ENCODE peak calls at places on chromosome 11, in six cellular contexts. T, M, R, G, X and V are unnamed samples.

GRCh38 chr11:116910378-116910777 is 73.0 kb upstream of the APOA1 start:
- DNase-seq in G (no peak), R (no peak), M (no peak), T (no peak), X (no peak), V (no peak)

GRCh38 chr11:70381872-70382842 is 16.2 kb upstream of the CTTN start:
- DNase-seq in T (peak; percentile 69), X (no peak), R (peak; percentile 49), M (no peak), G (no peak), V (no peak)

GRCh38 chr11:61896665-61897386 is 5.5 kb upstream of the FADS3 start:
- DNase-seq in X (no peak), T (no peak), G (no peak), R (no peak), M (no peak), V (no peak)

GRCh38 chr11:44942029-44942710 is 8.5 kb downstream of the TP53I11 start:
- DNase-seq in T (no peak), R (no peak), X (no peak), G (no peak), M (no peak), V (no peak)

GRCh38 chr11:70270877-70271634 is 566 bp downstream of the PPFIA1 start:
- DNase-seq in G (peak; percentile 37), T (peak; percentile 58), M (no peak), R (peak; percentile 84), X (peak; percentile 85), V (no peak)

GRCh38 chr11:92149996-92150395 is 74.6 kb upstream of the FAT3 start:
- DNase-seq in X (no peak), R (peak; percentile 36), T (no peak), M (no peak), G (no peak), V (no peak)

GRCh38 chr11:71355266-71355665 is 92.9 kb downstream of the DHCR7 start:
- DNase-seq in X (no peak), R (no peak), M (no peak), T (no peak), G (no peak), V (no peak)

GRCh38 chr11:79367844-79368243 is 73.0 kb downstream of the TENM4 start:
- DNase-seq in R (no peak), M (no peak), T (no peak), X (no peak), G (no peak), V (no peak)

GRCh38 chr11:58958500-58958899 is 19.2 kb downstream of the GLYATL1 start:
- DNase-seq in X (peak; percentile 24), T (no peak), M (peak; percentile 12), R (peak; percentile 73), G (peak; percentile 23), V (no peak)

GRCh38 chr11:62732830-62733229 is 4.5 kb downstream of the TTC9C start:
- DNase-seq in T (no peak), M (no peak), G (peak; percentile 43), R (peak; percentile 55), X (no peak), V (no peak)

GRCh38 chr11:68002943-68003845 is 703 bp downstream of the UNC93B1 start:
- DNase-seq in R (peak; percentile 70), X (peak; percentile 70), T (no peak), M (no peak), G (no peak), V (no peak)

GRCh38 chr11:121249039-121249663 is 43.4 kb upstream of the SC5D start:
- DNase-seq in T (peak; percentile 31), X (peak; percentile 64), G (peak; percentile 23), R (peak; percentile 77), M (peak; percentile 24), V (peak; percentile 17)

GRCh38 chr11:17468094-17468493 is 8.6 kb downstream of the ABCC8 start:
- DNase-seq in G (no peak), R (no peak), T (no peak), X (no peak), M (no peak), V (no peak)

GRCh38 chr11:20131744-20132666 is 28.3 kb downstream of the DBX1 start:
- DNase-seq in R (peak; percentile 88), T (peak; percentile 74), X (peak; percentile 47), G (peak; percentile 35), M (no peak), V (no peak)

GRCh38 chr11:75513250-75513649 is 12.5 kb downstream of the GDPD5 start:
- DNase-seq in T (peak; percentile 38), M (no peak), G (no peak), X (no peak), R (no peak), V (no peak)

GRCh38 chr11:107157809-107158187 is 139.5 kb upstream of the GUCY1A2 start:
- DNase-seq in G (peak; percentile 4), R (no peak), X (no peak), M (no peak), T (no peak), V (no peak)

GRCh38 chr11:14577835-14578529 is 57.8 kb upstream of the PSMA1 start:
- DNase-seq in R (no peak), T (no peak), M (no peak), G (no peak), X (no peak), V (no peak)

GRCh38 chr11:123061403-123062157 is at the start of gene HSPA8:
- DNase-seq in R (peak; percentile 38), M (no peak), T (no peak), X (peak; percentile 36), G (peak; percentile 46), V (no peak)

GRCh38 chr11:44627911-44628729 is 62.7 kb downstream of the CD82 start:
- DNase-seq in T (no peak), R (no peak), X (peak; percentile 92), G (no peak), M (no peak), V (no peak)

GRCh38 chr11:117045196-117045595 is 53.0 kb downstream of the SIK3 start:
- DNase-seq in R (peak; percentile 34), X (no peak), M (no peak), T (no peak), G (no peak), V (no peak)

GRCh38 chr11:35145249-35145648 is 6.3 kb downstream of the CD44 start:
- DNase-seq in T (no peak), M (no peak), X (no peak), R (no peak), G (no peak), V (no peak)

GRCh38 chr11:46271875-46272815 is 5.3 kb upstream of the CREB3L1 start:
- DNase-seq in R (no peak), T (no peak), X (no peak), M (no peak), G (no peak), V (no peak)

GRCh38 chr11:62592216-62592815 is 993 bp upstream of the TUT1 start:
- DNase-seq in M (no peak), G (no peak), R (no peak), T (no peak), X (no peak), V (no peak)

GRCh38 chr11:32259641-32260081 is 168.8 kb downstream of the RCN1 start:
- DNase-seq in T (no peak), X (no peak), G (no peak), R (no peak), M (no peak), V (no peak)

GRCh38 chr11:46238078-46238966 is 39.1 kb upstream of the CREB3L1 start:
- DNase-seq in R (peak; percentile 79), M (no peak), X (peak; percentile 87), T (peak; percentile 60), G (no peak), V (no peak)

GRCh38 chr11:9607511-9607899 is 34.0 kb downstream of the WEE1 start:
- DNase-seq in G (peak; percentile 50), T (no peak), M (no peak), X (no peak), R (peak; percentile 64), V (no peak)

GRCh38 chr11:9613118-9613829 is 39.8 kb downstream of the WEE1 start:
- DNase-seq in R (peak; percentile 98), G (peak; percentile 94), M (peak; percentile 92), X (peak; percentile 87), T (peak; percentile 97), V (peak; percentile 100)

GRCh38 chr11:9609002-9609759 is 35.7 kb downstream of the WEE1 start:
- DNase-seq in X (no peak), G (no peak), T (no peak), R (no peak), M (no peak), V (no peak)

GRCh38 chr11:9606799-9607510 is 33.5 kb downstream of the WEE1 start:
- DNase-seq in T (no peak), X (no peak), R (peak; percentile 78), M (peak; percentile 45), G (peak; percentile 69), V (no peak)

DNA sequence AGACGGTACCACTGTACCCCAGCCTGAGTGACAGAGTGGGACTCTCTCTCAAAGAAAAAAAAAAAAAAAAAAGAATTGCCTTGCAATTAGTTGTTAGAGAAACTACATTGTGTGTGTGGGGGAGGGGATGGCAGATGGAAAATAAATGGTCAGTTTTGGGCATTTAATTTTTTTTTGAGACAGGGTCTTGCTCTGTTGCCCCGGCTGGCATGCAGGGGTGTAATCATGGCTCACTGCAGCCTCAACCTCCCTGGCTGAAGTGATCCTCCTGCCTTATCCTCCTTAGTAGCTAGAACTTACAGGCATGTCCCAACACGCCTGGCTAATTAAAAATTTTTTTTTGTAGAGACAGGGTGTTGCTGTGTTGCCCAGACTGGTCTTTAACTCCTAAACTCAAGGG is 36.4 kb downstream of the WEE1 start:
- DNase-seq in T (no peak), X (no peak), G (no peak), R (no peak), M (no peak), V (no peak)
- H3K4me1 ChIP-seq in T (peaks cover 40% of the 10 kb centered on the region), X (no peaks in the 10 kb centered on the region), G (peaks cover 79% of the 10 kb centered on the region), R (peaks cover 9% of the 10 kb centered on the region), M (peaks cover 33% of the 10 kb centered on the region), V (peaks cover 21% of the 10 kb centered on the region)

GRCh38 chr11:33997473-33998347 is 53.8 kb upstream of the CAPRIN1 start:
- DNase-seq in T (no peak), R (no peak), G (no peak), X (peak; percentile 33), M (no peak), V (no peak)
- TF ChIP-seq REST in T (no peak), R (no peak), G (no peak), X (no peak), M (no peak), V (no peak)

DNA sequence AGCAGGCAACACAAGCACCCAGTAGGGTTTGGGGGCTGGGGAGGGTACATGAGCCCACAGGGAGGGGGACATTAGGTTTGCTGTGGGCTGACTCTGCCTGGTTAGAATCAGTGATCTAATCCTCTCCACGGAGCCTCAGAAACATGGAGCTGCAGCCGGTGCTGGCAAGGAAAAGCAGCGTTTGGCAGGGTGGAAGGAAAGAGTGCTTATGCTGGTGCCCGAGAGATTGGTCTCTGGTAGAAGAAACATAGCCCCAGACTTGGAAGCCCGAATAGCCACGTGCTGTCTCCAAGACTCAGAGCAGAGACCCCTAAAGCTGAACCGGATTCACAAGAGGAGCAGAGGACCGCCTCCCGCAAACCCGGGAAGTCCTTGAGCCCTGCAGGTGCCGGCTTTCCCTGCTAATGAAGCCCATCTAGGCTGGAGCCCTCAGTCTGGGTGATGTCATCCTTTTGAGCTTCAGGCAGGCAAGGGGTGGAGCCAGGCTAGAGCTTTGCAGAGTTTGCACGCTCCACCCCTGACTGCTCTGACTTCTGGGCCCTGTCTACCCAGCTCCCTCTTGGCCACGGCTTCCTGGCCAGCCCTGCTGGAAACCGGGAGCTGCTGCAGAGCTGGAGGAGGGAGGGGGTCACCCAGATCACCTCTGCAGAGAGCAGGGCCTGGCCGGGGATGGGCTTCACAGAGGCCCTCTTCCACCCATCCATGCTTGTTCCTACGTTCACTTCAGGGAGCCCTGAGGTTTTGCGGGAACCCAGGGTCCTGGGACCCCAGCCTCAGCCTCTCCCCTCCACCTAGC is 35.0 kb upstream of the JAM3 start:
- DNase-seq in G (peak; percentile 45), T (no peak), X (peak; percentile 88), M (peak; percentile 21), R (peak; percentile 96), V (no peak)
- H3K4me1 ChIP-seq in G (no peaks in the 10 kb centered on the region), T (no peaks in the 10 kb centered on the region), X (peaks cover 59% of the 10 kb centered on the region), M (peaks cover 4% of the 10 kb centered on the region), R (peaks cover 29% of the 10 kb centered on the region), V (peaks cover 18% of the 10 kb centered on the region)

GRCh38 chr11:64290894-64291745 is at the start of gene KCNK4:
- DNase-seq in X (peak; percentile 81), R (peak; percentile 54), M (no peak), G (no peak), T (no peak), V (no peak)
- TF ChIP-seq REST in X (no peak), R (no peak), M (no peak), G (no peak), T (no peak), V (no peak)